ENCODE peak calls at places on chromosomes 4 and X, in four cellular contexts. Y is transverse colon, E is adrenal gland, V is hepatocyte. W is an unnamed sample.

GRCh38 chr4:113113151-113113550 is 63.7 kb downstream of the ANK2 start:
- DNase-seq in E (no peak), Y (no peak), V (no peak), W (no peak)

GRCh38 chr4:85807247-85807915 is 332.4 kb downstream of the ARHGAP24 start:
- DNase-seq in E (no peak), V (no peak), Y (no peak), W (peak)

GRCh38 chr4:158535130-158535614 is 13.5 kb downstream of the RXFP1 start:
- DNase-seq in E (peak), Y (no peak), V (peak), W (no peak)

GRCh38 chr4:76897522-76898384 is at the start of gene SOWAHB:
- DNase-seq in Y (peak), E (peak), V (peak), W (no peak)

GRCh38 chr4:167088115-167088514 is 146.2 kb downstream of the SPOCK3 start:
- DNase-seq in Y (no peak), V (no peak), E (no peak), W (no peak)

GRCh38 chr4:120754590-120754989 is 167.9 kb downstream of the PRDM5 start:
- DNase-seq in V (no peak), Y (no peak), E (no peak), W (no peak)

GRCh38 chrX:130878350-130879341 is 24.4 kb downstream of the ENOX2 start:
- DNase-seq in V (no peak), E (peak), Y (peak), W (peak)

GRCh38 chr4:76526585-76526990 is 91.6 kb downstream of the SHROOM3 start:
- DNase-seq in V (peak), Y (no peak), E (no peak), W (no peak)

GRCh38 chrX:24204331-24204730 is 54.8 kb downstream of the ZFX start:
- DNase-seq in V (no peak), Y (no peak), E (no peak), W (no peak)

GRCh38 chr4:27775156-27775555 is 914.5 kb downstream of the STIM2 start:
- DNase-seq in V (no peak), Y (no peak), E (no peak), W (no peak)

GRCh38 chrX:66654411-66654810 is 15.5 kb upstream of the EDA2R start:
- DNase-seq in Y (no peak), V (no peak), E (no peak), W (no peak)

GRCh38 chr4:176563591-176563990 is 229.1 kb downstream of the VEGFC start:
- DNase-seq in V (peak), E (no peak), Y (no peak), W (no peak)

GRCh38 chr4:150589174-150589573 is 7.2 kb downstream of the MAB21L2 start:
- DNase-seq in E (no peak), Y (no peak), V (no peak), W (no peak)

DNA sequence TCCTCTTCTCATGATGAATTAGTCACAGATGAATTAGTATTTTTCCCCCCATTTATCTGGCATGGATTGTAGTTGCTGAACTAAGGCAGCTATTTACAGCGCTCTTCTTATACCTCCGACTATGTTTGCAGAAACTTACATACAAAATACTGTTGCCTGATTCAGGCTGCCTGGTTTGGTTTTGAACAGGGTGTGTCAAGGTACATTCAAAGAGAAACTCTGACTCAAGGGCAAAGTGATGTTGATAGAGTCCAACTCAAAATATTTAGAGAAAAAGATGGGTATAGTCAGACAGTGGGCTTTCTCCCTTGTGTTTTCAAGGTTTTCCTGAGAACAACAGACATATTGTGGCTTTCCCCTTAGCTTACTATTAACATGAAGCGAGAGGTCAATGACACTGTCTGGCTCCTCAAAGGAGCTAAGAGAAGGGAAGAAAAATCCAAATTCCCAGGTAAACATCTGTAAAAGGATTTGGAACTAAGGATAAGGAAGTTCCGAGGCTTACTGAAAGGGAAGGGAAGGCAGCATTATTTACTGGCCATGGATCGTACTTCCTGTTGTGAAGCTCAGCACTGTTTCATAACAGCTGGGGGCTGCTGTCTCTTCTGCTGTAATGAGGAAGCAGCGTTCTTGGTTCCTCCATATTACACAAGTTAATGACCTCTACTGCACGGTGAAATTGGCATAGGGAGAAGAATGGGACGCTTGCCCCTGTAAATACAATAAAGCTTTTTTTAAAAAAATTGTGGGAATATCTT is 30.9 kb downstream of the FAM9C start:
- DNase-seq in Y (peak), V (peak), E (peak), W (no peak)
- H3K4me3 ChIP-seq in Y (no peak), V (no peak), E (peak), W (no peak)

DNA sequence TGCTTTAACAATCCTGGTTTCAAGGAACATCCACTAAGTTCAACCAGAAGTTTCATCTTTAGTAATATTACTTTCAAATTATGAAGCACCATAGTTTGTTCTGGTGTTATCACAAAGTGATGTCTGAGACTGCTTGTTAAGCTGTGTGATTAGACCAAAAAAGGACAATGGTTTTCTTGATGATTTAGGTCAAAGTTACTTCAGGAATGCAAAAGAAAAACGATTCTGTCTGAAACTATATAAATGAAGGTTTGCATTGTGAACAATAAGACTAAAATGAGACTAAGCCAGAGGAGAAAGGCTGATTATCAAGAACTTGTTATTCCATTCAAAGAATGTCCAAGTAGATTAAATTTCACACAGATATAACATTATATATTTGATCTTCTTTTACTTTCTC is 122.4 kb upstream of the ETNPPL start:
- DNase-seq in V (no peak), E (no peak), Y (no peak), W (no peak)
- H3K27ac ChIP-seq in V (no peak), E (no peak), Y (no peak), W (no peak)

DNA sequence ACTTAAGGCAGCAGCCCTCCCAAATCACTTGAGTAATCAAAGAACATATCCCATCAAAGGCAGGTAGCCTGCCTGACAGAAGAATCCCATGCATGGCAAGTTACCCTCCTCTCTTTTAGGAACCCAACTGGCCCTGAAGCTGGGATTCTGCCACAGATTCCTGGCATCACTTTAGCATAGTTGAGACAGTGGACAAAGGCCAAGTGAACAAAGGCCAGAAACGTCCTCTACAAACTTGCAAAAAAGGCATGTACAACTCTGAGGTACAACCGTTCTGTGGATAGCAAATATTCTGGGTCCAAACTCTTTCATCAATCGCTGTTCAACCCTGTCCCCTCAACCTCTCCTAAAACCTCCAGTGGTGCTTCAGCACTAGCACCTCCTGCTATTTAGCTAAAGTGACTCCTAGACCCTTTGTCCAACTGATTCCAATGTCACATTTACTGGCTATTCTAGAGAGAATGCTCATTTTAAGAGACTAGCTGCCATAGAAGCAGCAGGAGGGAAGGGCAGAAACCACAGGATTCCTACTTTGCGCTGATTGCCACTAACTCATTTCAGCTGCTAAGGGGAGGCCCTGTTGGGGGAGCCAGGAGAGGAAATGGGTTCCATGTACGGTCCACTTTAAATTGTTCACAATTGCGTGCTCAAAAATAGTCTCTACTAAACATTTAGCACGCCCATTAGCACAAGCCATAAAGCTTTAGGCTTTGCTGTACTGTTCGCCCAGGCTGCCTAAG is 105.9 kb downstream of the SHROOM4 start:
- DNase-seq in V (no peak), E (no peak), Y (no peak), W (no peak)
- H3K4me3 ChIP-seq in V (no peak), E (no peak), Y (no peak), W (no peak)

GRCh38 chr4:148216866-148217814 is 225.1 kb downstream of the NR3C2 start:
- DNase-seq in E (no peak), V (no peak), Y (no peak), W (no peak)
- H3K27ac ChIP-seq in E (no peak), V (no peak), Y (no peak), W (peak)

GRCh38 chrX:48467331-48467761 is 2.7 kb downstream of the SLC38A5 start:
- DNase-seq in V (no peak), Y (no peak), E (no peak), W (no peak)

GRCh38 chrX:48468693-48469691 is 1.1 kb downstream of the SLC38A5 start:
- DNase-seq in V (no peak), E (no peak), Y (peak), W (no peak)

GRCh38 chrX:48470110-48470832 is at the start of gene SLC38A5:
- DNase-seq in E (no peak), Y (peak), V (no peak), W (no peak)

GRCh38 chrX:48466696-48467095 is 3.4 kb downstream of the SLC38A5 start:
- DNase-seq in E (no peak), Y (no peak), V (no peak), W (no peak)

GRCh38 chrX:48468247-48468671 is 1.8 kb downstream of the SLC38A5 start:
- DNase-seq in E (no peak), V (no peak), Y (peak), W (peak)
- H3K4me3 ChIP-seq in E (peak), V (no peak), Y (peak), W (peak)

DNA sequence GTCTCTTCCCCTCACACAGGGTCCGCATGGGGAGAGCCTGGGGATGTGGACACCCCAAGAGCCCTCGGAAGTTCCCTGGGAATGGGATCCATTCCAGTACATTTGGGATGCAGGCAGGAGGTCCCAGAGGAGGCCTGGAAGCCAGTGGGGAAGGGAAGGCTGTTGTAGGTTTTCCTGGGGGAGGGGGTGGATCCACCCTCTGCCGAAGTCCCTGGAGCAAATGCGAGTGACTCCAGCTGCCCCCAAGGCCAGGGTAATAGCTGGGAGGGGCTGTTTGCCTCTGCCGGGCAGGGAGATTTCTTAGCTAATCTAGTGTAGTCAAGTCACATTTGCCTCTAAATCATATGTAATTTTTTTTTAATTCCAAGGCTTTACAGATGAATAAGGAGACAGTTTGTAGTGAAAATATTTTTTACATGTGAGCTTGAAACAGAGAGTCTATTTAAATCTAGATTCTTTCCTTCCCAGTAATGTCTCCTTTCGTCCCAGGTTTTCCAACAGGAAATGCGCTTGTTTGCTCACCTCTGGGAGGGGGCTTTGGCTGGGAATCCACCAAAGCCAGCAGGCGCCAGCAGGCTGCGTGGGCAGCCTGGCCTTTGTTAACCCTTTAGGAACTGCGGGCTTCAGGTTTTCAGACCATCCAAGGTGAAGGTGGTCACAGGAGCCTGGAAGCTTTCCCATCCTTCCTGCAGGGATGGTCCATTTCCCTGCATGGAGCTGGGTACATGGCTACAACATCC is 26.8 kb downstream of the SH3TC1 start:
- DNase-seq in E (no peak), Y (no peak), V (no peak), W (peak)
- H3K27ac ChIP-seq in E (no peak), Y (no peak), V (peak), W (no peak)

GRCh38 chrX:150696836-150697235 is 3.6 kb downstream of the MTMR1 start:
- DNase-seq in E (no peak), Y (no peak), V (no peak), W (no peak)

GRCh38 chrX:150692837-150693781 is at the start of gene MTMR1:
- DNase-seq in Y (peak), E (peak), V (peak), W (peak)

GRCh38 chrX:150696264-150696789 is 3.1 kb downstream of the MTMR1 start:
- DNase-seq in E (no peak), V (no peak), Y (no peak), W (no peak)

GRCh38 chrX:150693782-150694574 is 782 bp downstream of the MTMR1 start:
- DNase-seq in E (peak), Y (peak), V (peak), W (peak)

DNA sequence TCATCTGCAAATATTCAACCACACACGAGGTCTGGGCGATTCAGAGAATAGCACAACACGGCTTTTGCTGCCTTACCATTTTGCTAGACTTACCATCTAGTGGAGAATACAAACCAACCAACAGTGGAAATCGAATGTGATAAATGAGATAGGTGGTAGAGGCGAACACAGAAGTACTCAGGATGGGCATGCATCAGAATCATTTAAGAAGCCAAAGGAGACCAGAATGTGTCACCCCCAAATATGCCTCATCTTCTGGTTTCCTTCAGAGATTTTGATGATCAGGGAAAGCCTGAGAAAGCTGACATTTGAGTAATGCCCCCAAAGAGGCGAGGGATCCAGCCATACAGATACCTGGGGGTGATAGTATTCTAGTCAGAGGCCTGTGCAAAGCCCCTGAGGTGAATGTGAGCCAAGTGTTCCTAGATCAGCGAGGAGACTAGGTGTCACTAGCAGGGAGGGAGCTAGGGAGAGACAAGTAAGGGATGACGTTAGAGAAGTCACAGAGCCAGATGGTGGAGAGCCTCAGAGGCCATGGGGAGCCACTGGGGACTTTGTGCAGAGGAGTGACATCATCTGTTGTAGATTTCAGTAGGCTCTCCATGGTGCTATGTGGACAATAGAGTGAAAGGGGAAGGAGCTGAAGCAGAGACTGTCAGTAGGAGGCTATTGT is 1.7 kb downstream of the MTMR1 start:
- DNase-seq in Y (no peak), V (no peak), E (no peak), W (no peak)
- H3K4me3 ChIP-seq in Y (no peak), V (no peak), E (peak), W (no peak)

GRCh38 chrX:40266490-40267333 is 169.0 kb upstream of the BCOR start:
- DNase-seq in Y (peak), E (peak), V (peak), W (peak)
- H3K27ac ChIP-seq in Y (peak), E (peak), V (peak), W (peak)

DNA sequence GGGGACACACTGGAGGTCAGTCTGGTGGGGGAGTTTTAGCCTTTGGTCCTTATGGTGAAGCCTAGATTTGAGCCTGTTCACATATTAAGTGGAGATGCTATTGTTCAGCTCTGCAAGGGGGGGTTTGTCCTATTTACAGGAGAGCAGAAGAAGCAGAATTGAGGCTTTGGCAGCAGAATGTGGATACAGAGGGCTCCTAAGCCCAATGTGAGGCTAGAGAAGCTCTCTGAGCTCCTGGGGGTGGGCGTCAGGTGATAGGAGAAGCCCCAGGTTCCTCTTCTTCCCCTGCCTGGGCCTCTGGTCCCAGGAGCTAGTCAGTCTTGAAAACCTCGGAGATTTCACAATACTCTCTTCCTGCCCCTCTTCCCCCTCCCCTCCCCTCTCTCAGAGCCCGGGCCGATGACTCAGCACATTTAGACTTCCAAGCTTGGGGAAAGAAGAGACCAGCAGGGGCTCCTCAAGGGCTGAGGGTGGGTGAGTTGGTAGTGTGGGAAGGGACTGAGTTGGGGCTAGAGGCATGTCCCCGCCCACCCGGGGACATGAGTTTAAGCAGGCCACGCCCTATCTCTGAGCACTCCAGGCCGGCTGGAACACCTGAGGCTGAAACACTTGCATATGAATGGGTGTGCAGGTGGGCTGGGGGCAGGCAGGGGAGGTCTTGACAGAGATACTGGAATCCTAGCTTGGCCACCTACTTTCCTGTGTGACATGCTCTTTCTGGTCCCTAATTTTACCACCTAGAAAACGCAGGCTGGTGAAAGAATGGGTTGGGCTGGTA is 3.4 kb downstream of the TFE3 start:
- DNase-seq in Y (peak), E (peak), V (peak), W (peak)
- H3K4me3 ChIP-seq in Y (peak), E (peak), V (no peak), W (peak)

DNA sequence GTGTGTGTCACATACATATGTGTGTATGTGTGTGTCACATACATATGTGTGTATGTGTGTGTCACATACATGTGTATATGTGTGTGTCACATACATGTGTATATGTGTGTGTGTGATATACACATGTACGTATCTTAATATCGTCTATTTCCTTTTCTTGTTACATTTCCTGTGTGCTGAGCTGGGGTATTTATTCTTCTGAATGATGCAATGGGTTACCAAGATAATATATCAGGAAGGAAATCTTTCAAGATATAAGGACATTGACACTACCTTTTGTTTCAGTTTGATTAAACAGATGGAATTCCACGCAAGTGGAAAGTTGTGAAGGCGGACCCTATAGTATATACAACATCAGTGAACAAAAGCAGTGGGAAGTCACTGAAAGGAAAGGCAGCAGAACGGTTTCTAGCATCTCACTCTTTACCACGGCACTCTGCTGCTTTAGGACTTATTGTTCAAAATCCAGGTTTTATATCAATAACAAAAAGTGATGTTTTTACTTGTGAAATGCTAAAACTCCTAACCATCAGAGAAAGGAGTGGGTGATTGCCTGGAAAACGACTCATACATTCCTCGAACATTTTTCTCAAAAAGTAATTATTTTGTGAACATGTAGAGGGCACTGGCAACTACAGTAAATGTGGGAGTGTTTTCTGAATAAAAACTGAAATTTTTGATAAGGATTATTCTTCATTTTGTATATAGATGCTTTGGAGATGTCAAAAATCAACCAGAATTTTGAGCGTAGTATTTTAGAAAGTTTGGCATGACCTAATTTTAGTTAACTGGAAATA is 43.1 kb upstream of the IL21 start:
- DNase-seq in Y (no peak), V (no peak), E (no peak), W (no peak)
- H3K27ac ChIP-seq in Y (no peak), V (no peak), E (no peak), W (no peak)